ENCODE peak calls at places on chromosomes 2 and 18, in four cellular contexts. C, O, S and W are unnamed samples.

GRCh38 chr2:121722479-121722878 is 14.2 kb downstream of the NIFK start:
- DNase-seq in C (no peak), O (no peak), S (no peak), W (no peak)

GRCh38 chr2:237199577-237199976 is 113.9 kb downstream of the COPS8 start:
- DNase-seq in C (no peak), O (no peak), S (no peak), W (peak; percentile 40)

GRCh38 chr2:223944166-223944703 is 900 bp downstream of the WDFY1 start:
- DNase-seq in C (peak; percentile 55), O (peak; percentile 45), S (peak; percentile 36), W (no peak)

GRCh38 chr18:3265564-3266033 is 3.7 kb downstream of the MYL12B start:
- DNase-seq in C (no peak), O (no peak), S (no peak), W (no peak)

GRCh38 chr18:59623456-59624383 is 73.5 kb downstream of the CCBE1 start:
- DNase-seq in C (no peak), O (no peak), S (no peak), W (no peak)

GRCh38 chr2:85111819-85112281 is 21.3 kb upstream of the TCF7L1 start:
- DNase-seq in C (no peak), O (no peak), S (no peak), W (no peak)

GRCh38 chr18:3480827-3481226 is 30.9 kb downstream of the TGIF1 start:
- DNase-seq in C (no peak), O (no peak), S (no peak), W (no peak)

GRCh38 chr2:100786297-100786658 is 33.7 kb upstream of the NPAS2 start:
- DNase-seq in C (no peak), O (peak; percentile 52), S (no peak), W (peak; percentile 33)

GRCh38 chr18:31042068-31042390 is 513 bp downstream of the DSC3 start:
- DNase-seq in C (no peak), O (no peak), S (no peak), W (no peak)

GRCh38 chr18:79916546-79917350 is 34.7 kb downstream of the SLC66A2 start:
- DNase-seq in C (peak; percentile 1), O (no peak), S (no peak), W (no peak)

GRCh38 chr2:113021312-113021711 is 16.1 kb downstream of the IL36A start:
- DNase-seq in C (no peak), O (no peak), S (no peak), W (no peak)

GRCh38 chr2:147989102-147989501 is 31.4 kb downstream of the ORC4 start:
- DNase-seq in C (no peak), O (no peak), S (no peak), W (no peak)

GRCh38 chr2:13488965-13489364 is 772.2 kb downstream of the TRIB2 start:
- DNase-seq in C (no peak), O (no peak), S (no peak), W (no peak)

GRCh38 chr2:112187805-112188596 is 49.8 kb downstream of the FBLN7 start:
- DNase-seq in C (no peak), O (no peak), S (no peak), W (no peak)

GRCh38 chr2:212908682-212909435 is 242.6 kb downstream of the IKZF2 start:
- DNase-seq in C (no peak), O (no peak), S (no peak), W (no peak)

GRCh38 chr2:181203916-181204315 is 223.5 kb downstream of the UBE2E3 start:
- DNase-seq in C (no peak), O (no peak), S (no peak), W (no peak)

GRCh38 chr2:235311044-235311443 is 182.8 kb upstream of the AGAP1 start:
- DNase-seq in C (no peak), O (no peak), S (no peak), W (no peak)

GRCh38 chr2:134912406-134912805 is 6.2 kb upstream of the CCNT2 start:
- DNase-seq in C (no peak), O (no peak), S (no peak), W (no peak)

GRCh38 chr18:34867520-34867919 is 157.4 kb downstream of the DTNA start:
- DNase-seq in C (peak; percentile 11), O (no peak), S (no peak), W (no peak)
- TF ChIP-seq CTCF in C (no peak), O (no peak), S (peak; percentile 19), W (no peak)

GRCh38 chr2:18356676-18357075 is 203.8 kb downstream of the RDH14 start:
- DNase-seq in C (no peak), O (no peak), S (no peak), W (no peak)
- H3K27ac ChIP-seq in C (peak overlapping the region; percentile 50), O (no peak overlapping the region), S (no peak overlapping the region), W (no peak overlapping the region)

DNA sequence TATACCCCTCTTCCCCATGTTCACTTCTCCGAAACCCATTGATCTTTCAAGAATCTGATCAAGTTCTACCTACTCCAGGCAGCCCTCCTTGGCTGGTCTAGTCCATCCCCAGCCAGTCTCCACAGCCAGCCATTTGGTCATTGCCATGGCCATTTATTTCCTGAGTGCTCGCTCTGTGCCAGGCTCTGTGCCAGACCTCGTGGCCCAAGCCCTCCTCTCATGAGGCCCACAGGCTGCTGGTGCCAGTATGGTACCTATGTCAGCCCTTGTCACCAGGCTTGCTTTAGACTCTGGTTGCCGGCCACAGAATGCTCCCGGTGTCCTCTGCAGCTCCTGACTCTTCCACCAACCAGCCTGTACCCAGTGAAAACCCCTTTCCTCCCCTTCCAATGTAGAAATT is 78.8 kb downstream of the CELF4 start:
- DNase-seq in C (no peak), O (no peak), S (no peak), W (no peak)
- H3K27me3 ChIP-seq in C (no peaks in the 10 kb centered on the region), O (peaks cover 34% of the 10 kb centered on the region), S (peaks cover 77% of the 10 kb centered on the region), W (no peaks in the 10 kb centered on the region)

DNA sequence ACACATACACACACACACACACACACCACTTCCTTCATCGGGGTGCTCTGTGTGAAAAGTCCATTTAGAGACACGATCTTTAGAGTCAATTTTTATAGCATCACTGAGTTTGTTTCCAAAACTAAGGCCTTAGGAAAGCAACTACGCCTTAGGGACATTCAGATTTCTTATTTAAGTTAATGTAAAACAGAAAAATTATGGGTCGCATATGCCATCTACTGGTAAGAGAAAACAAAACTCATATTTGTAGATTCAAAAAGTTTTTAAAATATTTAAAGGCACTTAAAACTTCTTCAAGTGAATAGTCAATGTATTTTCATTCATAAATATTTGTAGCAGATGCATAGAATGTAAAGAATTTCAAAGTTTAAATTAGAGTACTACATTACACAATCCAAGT is 166.2 kb downstream of the ATAD2B start:
- DNase-seq in C (no peak), O (no peak), S (no peak), W (no peak)
- TF ChIP-seq CTCF in C (no peak), O (no peak), S (peak; percentile 51), W (peak; percentile 44)